ENCODE peak calls at places on chromosomes 6 and 20, in eight cellular contexts. S, M, H, Y, C, K, W and A are unnamed samples.

GRCh38 chr6:46265373-46265772 is 94.6 kb upstream of the ENPP5 start:
- DNase-seq in S (no peak), M (no peak), H (no peak), Y (no peak), C (no peak), K (no peak), W (no peak), A (no peak)

GRCh38 chr20:4666001-4666470 is 55.7 kb upstream of the PRND start:
- DNase-seq in S (no peak), M (no peak), H (no peak), Y (no peak), C (no peak), K (no peak), W (no peak), A (no peak)

GRCh38 chr20:21089421-21089820 is 16.7 kb downstream of the LINC00237 start:
- DNase-seq in S (peak; percentile 63), M (no peak), H (peak; percentile 19), Y (no peak), C (no peak), K (no peak), W (no peak), A (no peak)

GRCh38 chr6:33118525-33119123 is 42.8 kb downstream of the HLA-DPB1 start:
- DNase-seq in S (peak; percentile 66), M (no peak), H (no peak), Y (no peak), C (no peak), K (no peak), W (no peak), A (no peak)

GRCh38 chr6:47371875-47372255 is 62.2 kb upstream of the TNFRSF21 start:
- DNase-seq in S (no peak), M (no peak), H (no peak), Y (no peak), C (no peak), K (no peak), W (no peak), A (no peak)

GRCh38 chr6:92806254-92806653 is 613.1 kb downstream of the EPHA7 start:
- DNase-seq in S (no peak), M (no peak), H (no peak), Y (no peak), C (no peak), K (no peak), W (no peak), A (no peak)

GRCh38 chr6:47157653-47158219 is 115.6 kb upstream of the ADGRF1 start:
- DNase-seq in S (no peak), M (no peak), H (no peak), Y (no peak), C (no peak), K (no peak), W (no peak), A (no peak)

GRCh38 chr6:42078391-42078790 is 28.1 kb downstream of the TAF8 start:
- DNase-seq in S (no peak), M (no peak), H (no peak), Y (no peak), C (no peak), K (no peak), W (no peak), A (no peak)

GRCh38 chr6:133046576-133046975 is 194.6 kb upstream of the EYA4 start:
- DNase-seq in S (peak; percentile 63), M (no peak), H (no peak), Y (no peak), C (no peak), K (no peak), W (no peak), A (no peak)

GRCh38 chr6:16136086-16136485 is 7.2 kb downstream of the MYLIP start:
- DNase-seq in S (no peak), M (no peak), H (no peak), Y (no peak), C (no peak), K (no peak), W (no peak), A (no peak)

GRCh38 chr6:98831057-98832031 is 3.0 kb upstream of the POU3F2 start:
- DNase-seq in S (no peak), M (no peak), H (no peak), Y (no peak), C (no peak), K (no peak), W (no peak), A (peak; percentile 79)

GRCh38 chr20:32648761-32649615 is 24.8 kb downstream of the C20orf203 start:
- DNase-seq in S (no peak), M (no peak), H (no peak), Y (no peak), C (no peak), K (no peak), W (no peak), A (no peak)

GRCh38 chr20:46088409-46089075 is 1.2 kb downstream of the NCOA5 start:
- DNase-seq in S (peak; percentile 63), M (no peak), H (no peak), Y (no peak), C (no peak), K (peak; percentile 10), W (no peak), A (no peak)

GRCh38 chr6:125888989-125889656 is 67.4 kb upstream of the HINT3 start:
- DNase-seq in S (peak; percentile 64), M (no peak), H (no peak), Y (no peak), C (no peak), K (no peak), W (no peak), A (no peak)

GRCh38 chr6:147141690-147142308 is 62.4 kb upstream of the STXBP5 start:
- DNase-seq in S (no peak), M (no peak), H (no peak), Y (no peak), C (no peak), K (no peak), W (no peak), A (no peak)

GRCh38 chr20:38840053-38840893 is 34.8 kb downstream of the PPP1R16B start:
- DNase-seq in S (no peak), M (no peak), H (no peak), Y (no peak), C (no peak), K (no peak), W (no peak), A (no peak)

GRCh38 chr6:158439255-158439654 is 120.6 kb upstream of the TMEM181 start:
- DNase-seq in S (no peak), M (no peak), H (peak; percentile 50), Y (no peak), C (no peak), K (no peak), W (no peak), A (no peak)

GRCh38 chr6:44292661-44293365 is 20.3 kb downstream of the AARS2 start:
- DNase-seq in S (no peak), M (no peak), H (no peak), Y (no peak), C (no peak), K (no peak), W (no peak), A (no peak)

GRCh38 chr6:95431637-95432228 is 145.6 kb upstream of the MANEA start:
- DNase-seq in S (peak; percentile 9), M (peak; percentile 20), H (no peak), Y (peak; percentile 61), C (no peak), K (peak; percentile 5), W (no peak), A (no peak)

GRCh38 chr6:96007663-96008062 is 8.1 kb upstream of the FUT9 start:
- DNase-seq in S (peak; percentile 74), M (no peak), H (no peak), Y (no peak), C (no peak), K (no peak), W (no peak), A (no peak)

GRCh38 chr6:164097557-164098398 is 683.3 kb downstream of the QKI start:
- DNase-seq in S (no peak), M (no peak), H (peak; percentile 34), Y (no peak), C (no peak), K (no peak), W (no peak), A (no peak)

GRCh38 chr6:150169609-150170008 is 26.8 kb downstream of the PPP1R14C start:
- DNase-seq in S (no peak), M (no peak), H (no peak), Y (no peak), C (no peak), K (no peak), W (no peak), A (no peak)

GRCh38 chr6:85490516-85491248 is 40.8 kb downstream of the NT5E start:
- DNase-seq in S (no peak), M (no peak), H (no peak), Y (no peak), C (no peak), K (no peak), W (no peak), A (no peak)

GRCh38 chr6:101117397-101118185 is 236.5 kb upstream of the ASCC3 start:
- DNase-seq in S (no peak), M (no peak), H (no peak), Y (no peak), C (no peak), K (no peak), W (peak; percentile 10), A (no peak)
- TF ChIP-seq EP300 in S (no peak), M (no peak), H (no peak), Y (no peak), C (no peak), K (no peak), W (no peak), A (no peak)

DNA sequence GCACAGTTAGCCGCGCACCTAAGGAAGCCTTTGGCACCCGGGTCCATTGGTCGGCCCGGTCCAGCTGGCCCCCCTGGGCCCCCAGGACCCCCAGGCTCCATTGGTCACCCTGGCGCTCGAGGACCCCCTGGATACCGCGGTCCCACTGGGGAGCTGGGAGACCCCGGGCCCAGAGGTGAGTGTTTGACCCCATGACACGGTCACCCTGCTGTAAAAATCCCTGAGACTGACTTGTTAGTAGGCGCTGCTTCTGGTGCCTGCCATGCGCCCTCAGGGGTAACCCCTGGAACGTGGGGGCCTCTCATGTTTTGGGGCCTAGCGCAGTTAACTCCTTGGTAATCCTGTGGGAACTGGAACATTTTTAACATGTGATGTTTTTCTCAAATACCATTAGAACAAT is 20.2 kb downstream of the COL9A3 start:
- DNase-seq in S (no peak), M (no peak), H (no peak), Y (no peak), C (peak; percentile 48), K (no peak), W (no peak), A (no peak)
- TF ChIP-seq EP300 in S (no peak), M (no peak), H (no peak), Y (no peak), C (no peak), K (no peak), W (no peak), A (no peak)

GRCh38 chr6:100099189-100100074 is 105.4 kb upstream of the MCHR2 start:
- DNase-seq in S (peak; percentile 27), M (no peak), H (no peak), Y (no peak), C (no peak), K (no peak), W (no peak), A (no peak)
- TF ChIP-seq EP300 in S (no peak), M (no peak), H (no peak), Y (no peak), C (no peak), K (no peak), W (no peak), A (no peak)

GRCh38 chr20:14937846-14938245 is 600.4 kb upstream of the FLRT3 start:
- DNase-seq in S (no peak), M (no peak), H (no peak), Y (no peak), C (no peak), K (no peak), W (no peak), A (no peak)

GRCh38 chr20:14935285-14935684 is 597.9 kb upstream of the FLRT3 start:
- DNase-seq in S (no peak), M (no peak), H (no peak), Y (no peak), C (no peak), K (no peak), W (no peak), A (no peak)

GRCh38 chr20:14937021-14937420 is 599.6 kb upstream of the FLRT3 start:
- DNase-seq in S (no peak), M (no peak), H (no peak), Y (no peak), C (no peak), K (no peak), W (no peak), A (no peak)
- TF ChIP-seq EP300 in S (no peak), M (no peak), H (no peak), Y (no peak), C (no peak), K (no peak), W (no peak), A (no peak)